ENCODE peak calls at places on chromosomes 2 and 18, in seven cellular contexts. T is HFFc6; X is HS-5; M is SHP77; U is dermis microvascular lymphatic vessel endothelial cell; O is activated T-helper 2 cell treated with anti-CD3 and anti-CD28 coated beads, Interferon-gamma antibody, Interleukin-2, Interleukin-4, amounts not matched to agents 10 μg/mL and 5 μg/mL and 100 μg/mL, durations not matched to agents 14 hours and 24 hours and 36 hours; A is neural crest cell. E is an unnamed sample.

GRCh38 chr2:28343971-28344715 is 48.5 kb upstream of the FOSL2 start:
- DNase-seq in T (no peak), X (no peak), M (no peak), U (no peak), O (no peak), A (no peak), E (no peak)

GRCh38 chr2:1782514-1782913 is 38.2 kb upstream of the PXDN start:
- DNase-seq in T (no peak), X (no peak), M (no peak), U (no peak), O (no peak), A (no peak), E (no peak)

GRCh38 chr2:47606172-47606571 is 176.8 kb upstream of the MSH6 start:
- DNase-seq in T (no peak), X (no peak), M (no peak), U (no peak), O (no peak), A (no peak), E (no peak)

GRCh38 chr2:70104231-70105111 is 17.2 kb downstream of the PCBP1 start:
- DNase-seq in T (peak; percentile 63), X (no peak), M (peak; percentile 57), U (no peak), O (peak; percentile 29), A (peak; percentile 39), E (peak; percentile 32)

GRCh38 chr18:70907673-70908072 is 618.8 kb downstream of the SOCS6 start:
- DNase-seq in T (no peak), X (no peak), M (peak; percentile 86), U (no peak), O (no peak), A (no peak), E (no peak)

GRCh38 chr2:59301466-59302402 is 1060.6 kb upstream of the FANCL start:
- DNase-seq in T (peak; percentile 3), X (peak; percentile 44), M (peak; percentile 48), U (peak; percentile 34), O (no peak), A (peak; percentile 9), E (peak; percentile 85)

GRCh38 chr2:43576983-43577892 is 18.6 kb downstream of the THADA start:
- DNase-seq in T (peak; percentile 51), X (peak; percentile 28), M (peak; percentile 9), U (peak; percentile 63), O (no peak), A (no peak), E (peak; percentile 67)

GRCh38 chr2:86054539-86055082 is 51.1 kb downstream of the POLR1A start:
- DNase-seq in T (no peak), X (no peak), M (no peak), U (no peak), O (no peak), A (no peak), E (no peak)

GRCh38 chr2:36376319-36376765 is 20.8 kb downstream of the CRIM1 start:
- DNase-seq in T (no peak), X (no peak), M (peak; percentile 43), U (no peak), O (no peak), A (no peak), E (peak; percentile 81)

GRCh38 chr18:9771977-9772660 is 64.0 kb downstream of the RAB31 start:
- DNase-seq in T (no peak), X (no peak), M (no peak), U (no peak), O (no peak), A (no peak), E (no peak)

GRCh38 chr2:933734-934295 is 16.8 kb upstream of the SNTG2 start:
- DNase-seq in T (no peak), X (no peak), M (no peak), U (no peak), O (no peak), A (no peak), E (no peak)

GRCh38 chr2:207230261-207231105 is 64.7 kb upstream of the KLF7 start:
- DNase-seq in T (no peak), X (no peak), M (no peak), U (no peak), O (no peak), A (no peak), E (no peak)

GRCh38 chr2:98727369-98727749 is 3.6 kb downstream of the MGAT4A start:
- DNase-seq in T (no peak), X (no peak), M (no peak), U (no peak), O (no peak), A (no peak), E (no peak)

GRCh38 chr2:33134086-33134763 is 187.5 kb downstream of the LTBP1 start:
- DNase-seq in T (peak; percentile 98), X (peak; percentile 97), M (peak; percentile 33), U (peak; percentile 18), O (no peak), A (no peak), E (peak; percentile 95)

GRCh38 chr2:225737556-225737955 is 338.0 kb downstream of the NYAP2 start:
- DNase-seq in T (peak; percentile 21), X (peak; percentile 46), M (no peak), U (no peak), O (no peak), A (no peak), E (peak; percentile 52)

GRCh38 chr2:236629961-236630872 is 60.6 kb downstream of the ACKR3 start:
- DNase-seq in T (no peak), X (no peak), M (no peak), U (no peak), O (no peak), A (no peak), E (no peak)

GRCh38 chr2:237131749-237132148 is 46.1 kb downstream of the COPS8 start:
- DNase-seq in T (no peak), X (no peak), M (no peak), U (no peak), O (no peak), A (no peak), E (no peak)

GRCh38 chr2:20424300-20425290 is 22.3 kb upstream of the RHOB start:
- DNase-seq in T (peak; percentile 85), X (peak; percentile 73), M (no peak), U (no peak), O (no peak), A (no peak), E (peak; percentile 54)